ENCODE peak calls at places on chromosome 15, in four cellular contexts. L is mucosa of descending colon, I is heart left ventricle, X is tibial nerve. Z is an unnamed sample.

GRCh38 chr15:60299452-60300047 is 98.2 kb downstream of the ANXA2 start:
- DNase-seq in L (peak; percentile 53), I (peak; percentile 38), X (no peak), Z (no peak)

GRCh38 chr15:25743909-25744275 is 119.2 kb downstream of the ATP10A start:
- DNase-seq in L (no peak), I (no peak), X (no peak), Z (no peak)

GRCh38 chr15:79832358-79832757 is 64.5 kb downstream of the MTHFS start:
- DNase-seq in L (no peak), I (no peak), X (no peak), Z (no peak)

GRCh38 chr15:75460646-75461045 is 9.2 kb upstream of the SIN3A start:
- DNase-seq in L (no peak), I (no peak), X (no peak), Z (no peak)

GRCh38 chr15:51969728-51970127 is 1.9 kb downstream of the LEO1 start:
- DNase-seq in L (no peak), I (no peak), X (no peak), Z (peak; percentile 16)

GRCh38 chr15:70892002-70892911 is at the start of the genes LRRC49 and THAP10:
- DNase-seq in L (peak; percentile 88), I (peak; percentile 93), X (peak; percentile 87), Z (peak; percentile 93)

GRCh38 chr15:39645138-39645975 is 64.5 kb downstream of the THBS1 start:
- DNase-seq in L (no peak), I (peak; percentile 43), X (no peak), Z (no peak)

GRCh38 chr15:60563539-60564404 is 84.8 kb upstream of the ICE2 start:
- DNase-seq in L (no peak), I (no peak), X (no peak), Z (no peak)

GRCh38 chr15:93982226-93982641 is 249.1 kb upstream of the MCTP2 start:
- DNase-seq in L (no peak), I (peak; percentile 36), X (peak; percentile 66), Z (no peak)

GRCh38 chr15:41982133-41982930 is 10.0 kb upstream of the EHD4 start:
- DNase-seq in L (no peak), I (no peak), X (no peak), Z (no peak)

GRCh38 chr15:100572362-100572983 is 29.5 kb downstream of the LINS1 start:
- DNase-seq in L (no peak), I (no peak), X (no peak), Z (no peak)
- TF ChIP-seq CTCF in L (no peak), I (peak; percentile 60), X (peak; percentile 53), Z (peak; percentile 15)

GRCh38 chr15:61655881-61656280 is 404.4 kb downstream of the VPS13C start:
- DNase-seq in L (no peak), I (no peak), X (peak; percentile 36), Z (no peak)
- TF ChIP-seq CTCF in L (no peak), I (no peak), X (no peak), Z (no peak)

GRCh38 chr15:83449250-83449671 is 2.1 kb downstream of the SH3GL3 start:
- DNase-seq in L (no peak), I (no peak), X (no peak), Z (no peak)

GRCh38 chr15:83444936-83445335 is 2.2 kb upstream of the SH3GL3 start:
- DNase-seq in L (no peak), I (no peak), X (no peak), Z (no peak)

GRCh38 chr15:83446417-83446816 is 724 bp upstream of the SH3GL3 start:
- DNase-seq in L (no peak), I (no peak), X (no peak), Z (no peak)

GRCh38 chr15:83445653-83446052 is 1.5 kb upstream of the SH3GL3 start:
- DNase-seq in L (no peak), I (no peak), X (no peak), Z (no peak)

DNA sequence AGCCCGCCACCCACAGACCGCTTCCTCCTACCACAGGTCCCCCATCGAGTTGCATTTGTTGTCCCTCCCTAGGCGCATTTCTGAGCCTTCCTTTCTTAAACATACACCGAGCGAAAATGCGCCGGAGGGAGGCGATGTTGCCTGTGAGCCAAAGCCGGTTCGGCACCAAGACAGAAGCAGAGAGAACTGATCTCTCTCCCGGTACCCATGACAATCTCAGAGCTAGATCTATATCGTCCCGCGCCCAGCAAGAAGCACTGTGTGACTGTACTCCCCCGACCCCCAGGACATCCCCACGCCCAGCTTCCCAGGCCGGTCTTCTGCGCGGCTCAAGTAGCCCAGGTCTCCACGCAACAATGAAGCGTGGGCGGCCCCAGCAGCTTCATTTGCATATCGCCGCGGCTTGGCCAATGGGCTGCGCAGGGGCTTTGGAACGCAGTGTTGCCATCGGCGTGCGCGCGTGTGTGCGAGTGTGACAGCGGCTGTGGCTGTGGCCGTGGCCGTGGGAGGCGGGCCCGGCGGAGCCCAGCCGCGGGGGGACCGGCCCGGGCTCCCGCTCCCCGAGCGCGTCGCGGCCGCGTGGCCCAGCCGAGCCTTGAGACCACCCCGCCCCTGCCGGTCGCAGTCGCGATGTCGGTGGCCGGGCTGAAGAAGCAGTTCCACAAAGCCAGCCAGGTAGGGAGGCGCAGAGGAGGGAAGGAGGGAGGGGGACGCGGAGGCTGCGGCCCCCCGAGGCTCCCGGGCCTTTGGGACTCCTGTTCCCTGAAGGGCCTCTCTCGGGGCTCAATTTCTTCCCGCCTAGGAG is at the start of gene SH3GL3:
- DNase-seq in L (peak; percentile 66), I (peak; percentile 82), X (peak; percentile 61), Z (no peak)
- TF ChIP-seq CTCF in L (no peak), I (peak; percentile 17), X (no peak), Z (peak; percentile 41)

GRCh38 chr15:87477759-87478687 is 778.5 kb downstream of the NTRK3 start:
- DNase-seq in L (no peak), I (peak; percentile 58), X (peak; percentile 66), Z (peak; percentile 16)
- TF ChIP-seq CTCF in L (no peak), I (no peak), X (no peak), Z (peak; percentile 10)

GRCh38 chr15:98382139-98382538 is 266.2 kb upstream of the IGF1R start:
- DNase-seq in L (no peak), I (no peak), X (no peak), Z (no peak)
- TF ChIP-seq CTCF in L (no peak), I (no peak), X (no peak), Z (no peak)

GRCh38 chr15:101844916-101845315 is 32.9 kb downstream of the OR4F15 start:
- DNase-seq in L (no peak), I (no peak), X (no peak), Z (no peak)

DNA sequence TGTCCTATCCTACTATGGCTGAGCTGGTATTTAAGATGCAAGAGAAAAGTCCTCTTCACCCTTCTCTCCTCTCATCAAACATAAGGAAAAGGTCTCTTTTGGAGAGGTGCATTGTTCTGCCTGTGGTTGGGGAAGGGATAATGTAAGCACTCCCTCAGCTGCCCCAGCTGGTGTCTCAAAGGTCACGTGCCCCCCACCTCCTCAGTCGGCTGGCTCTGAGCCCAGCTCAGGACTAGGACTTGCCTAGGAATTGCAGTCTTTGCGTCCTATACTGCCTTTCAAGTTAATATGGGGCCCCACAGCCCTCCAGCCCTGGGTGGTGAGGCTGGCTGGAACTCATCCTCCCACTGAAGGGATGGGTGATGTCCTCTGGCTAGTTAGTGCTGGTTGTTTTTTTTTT is 29.7 kb downstream of the OR4F15 start:
- DNase-seq in L (no peak), I (no peak), X (no peak), Z (no peak)
- TF ChIP-seq CTCF in L (no peak), I (no peak), X (no peak), Z (no peak)

DNA sequence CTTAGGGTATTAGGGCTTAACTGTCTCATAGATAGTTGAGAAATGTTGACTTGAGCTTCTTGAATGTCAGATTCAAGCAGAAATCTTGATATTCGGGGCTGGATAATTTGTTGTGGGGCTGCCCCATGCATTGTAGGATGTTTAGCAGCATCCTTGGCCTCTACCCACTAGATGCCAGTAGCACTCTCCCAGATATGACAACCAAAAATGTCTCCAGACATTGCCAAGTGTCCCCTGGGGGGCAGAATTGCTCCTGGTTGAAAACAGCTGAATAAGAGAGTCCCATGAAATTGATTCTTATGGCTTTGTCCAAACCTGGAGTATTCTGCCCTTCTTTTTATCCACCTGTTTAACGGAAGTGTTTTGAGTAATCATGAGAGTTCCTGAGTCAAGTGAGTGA is 15.9 kb upstream of the LCMT2 start:
- DNase-seq in L (no peak), I (no peak), X (no peak), Z (no peak)
- TF ChIP-seq CTCF in L (no peak), I (no peak), X (no peak), Z (no peak)

Z was measured in AG09309.